ENCODE peak calls at places on chromosomes 2 and 18, in four cellular contexts. One of them, this sample, is unnamed.

GRCh38 chr2:74379851-74380789 is at the start of gene DCTN1:
- DNase-seq in mucosa of descending colon: no peak
- DNase-seq in GM20000: peak; percentile 63
- DNase-seq in NCI-H460: peak; percentile 16
- DNase-seq in this sample: peak; percentile 38

GRCh38 chr2:233473386-233473791 is 93.2 kb downstream of the USP40 start:
- DNase-seq in NCI-H460: no peak
- DNase-seq in mucosa of descending colon: no peak
- DNase-seq in GM20000: no peak
- DNase-seq in this sample: no peak

GRCh38 chr18:58230438-58231179 is 186.6 kb downstream of the NEDD4L start:
- DNase-seq in mucosa of descending colon: no peak
- DNase-seq in NCI-H460: no peak
- DNase-seq in GM20000: no peak
- DNase-seq in this sample: no peak

GRCh38 chr2:25274868-25275574 is 66.7 kb downstream of the DNMT3A start:
- DNase-seq in mucosa of descending colon: no peak
- DNase-seq in GM20000: peak; percentile 69
- DNase-seq in NCI-H460: no peak
- DNase-seq in this sample: peak; percentile 30

GRCh38 chr2:24015562-24016375 is 5.9 kb downstream of the MFSD2B start:
- DNase-seq in NCI-H460: peak; percentile 66
- DNase-seq in mucosa of descending colon: no peak
- DNase-seq in GM20000: no peak
- DNase-seq in this sample: no peak

GRCh38 chr2:235780410-235780809 is 286.6 kb downstream of the AGAP1 start:
- DNase-seq in mucosa of descending colon: no peak
- DNase-seq in NCI-H460: no peak
- DNase-seq in GM20000: no peak
- DNase-seq in this sample: no peak

GRCh38 chr2:197212344-197213262 is 98.0 kb downstream of the ANKRD44 start:
- DNase-seq in NCI-H460: no peak
- DNase-seq in mucosa of descending colon: no peak
- DNase-seq in GM20000: no peak
- DNase-seq in this sample: no peak

GRCh38 chr18:3448845-3449701 is 899 bp upstream of the TGIF1 start:
- DNase-seq in NCI-H460: peak; percentile 95
- DNase-seq in GM20000: peak; percentile 79
- DNase-seq in mucosa of descending colon: peak; percentile 86
- DNase-seq in this sample: peak; percentile 84

GRCh38 chr2:128549094-128549493 is 230.4 kb upstream of the HS6ST1 start:
- DNase-seq in GM20000: no peak
- DNase-seq in mucosa of descending colon: no peak
- DNase-seq in NCI-H460: no peak
- DNase-seq in this sample: no peak

GRCh38 chr2:219027511-219028055 is 13.7 kb downstream of the CFAP65 start:
- DNase-seq in GM20000: no peak
- DNase-seq in NCI-H460: no peak
- DNase-seq in mucosa of descending colon: no peak
- DNase-seq in this sample: no peak

GRCh38 chr18:42178381-42179080 is 223.5 kb downstream of the PIK3C3 start:
- DNase-seq in mucosa of descending colon: no peak
- DNase-seq in GM20000: no peak
- DNase-seq in NCI-H460: no peak
- DNase-seq in this sample: no peak

GRCh38 chr2:9163306-9164111 is 43.1 kb upstream of the ASAP2 start:
- DNase-seq in GM20000: no peak
- DNase-seq in NCI-H460: no peak
- DNase-seq in mucosa of descending colon: no peak
- DNase-seq in this sample: no peak

GRCh38 chr18:52602820-52603219 is 262.8 kb downstream of the DCC start:
- DNase-seq in GM20000: no peak
- DNase-seq in NCI-H460: no peak
- DNase-seq in mucosa of descending colon: no peak
- DNase-seq in this sample: no peak

This sample was measured in left colon.